ENCODE peak calls at places on chromosomes 5 and 9, in six cellular contexts. One of them, this sample, is unnamed.
A peak's percentile ranks its signal among the peaks of the same experiment; 100 is the strongest.

GRCh38 chr5:178193251-178193809 is 6.2 kb upstream of the GMCL2 start:
- DNase-seq in mesendoderm: no peak
- DNase-seq in H9: no peak
- DNase-seq in H1: no peak
- DNase-seq in mesenchymal stem cell: no peak
- DNase-seq in IMR-90: no peak
- DNase-seq in this sample: no peak

GRCh38 chr9:78871452-78872331 is 574.8 kb downstream of the PSAT1 start:
- DNase-seq in H1: no peak
- DNase-seq in H9: no peak
- DNase-seq in mesenchymal stem cell: peak; percentile 93
- DNase-seq in mesendoderm: peak; percentile 33
- DNase-seq in IMR-90: peak; percentile 95
- DNase-seq in this sample: no peak

GRCh38 chr9:121282309-121283071 is 14.5 kb downstream of the GSN start:
- DNase-seq in mesenchymal stem cell: peak; percentile 47
- DNase-seq in mesendoderm: no peak
- DNase-seq in IMR-90: peak; percentile 85
- DNase-seq in H9: no peak
- DNase-seq in H1: no peak
- DNase-seq in this sample: no peak

GRCh38 chr5:128782446-128782845 is 182.8 kb upstream of the SLC27A6 start:
- DNase-seq in IMR-90: peak; percentile 85
- DNase-seq in H1: no peak
- DNase-seq in mesendoderm: no peak
- DNase-seq in mesenchymal stem cell: peak; percentile 23
- DNase-seq in H9: no peak
- DNase-seq in this sample: no peak

GRCh38 chr5:178526796-178527457 is 63.3 kb downstream of the COL23A1 start:
- DNase-seq in H9: no peak
- DNase-seq in IMR-90: no peak
- DNase-seq in H1: no peak
- DNase-seq in mesenchymal stem cell: no peak
- DNase-seq in mesendoderm: no peak
- DNase-seq in this sample: no peak

GRCh38 chr9:131875828-131876485 is 136.1 kb upstream of the RAPGEF1 start:
- DNase-seq in mesenchymal stem cell: no peak
- DNase-seq in H1: no peak
- DNase-seq in mesendoderm: no peak
- DNase-seq in IMR-90: peak; percentile 57
- DNase-seq in H9: no peak
- DNase-seq in this sample: no peak

GRCh38 chr5:18807256-18808193 is 1173.3 kb downstream of the TAF11L14 start:
- DNase-seq in H9: no peak
- DNase-seq in mesendoderm: no peak
- DNase-seq in IMR-90: no peak
- DNase-seq in mesenchymal stem cell: no peak
- DNase-seq in H1: no peak
- DNase-seq in this sample: no peak

GRCh38 chr5:108818613-108819272 is 71.0 kb downstream of the FER start:
- DNase-seq in mesenchymal stem cell: peak; percentile 41
- DNase-seq in IMR-90: peak; percentile 82
- DNase-seq in H9: no peak
- DNase-seq in mesendoderm: no peak
- DNase-seq in H1: no peak
- DNase-seq in this sample: no peak

GRCh38 chr5:112142769-112143270 is 276.3 kb downstream of the EPB41L4A start:
- DNase-seq in IMR-90: peak; percentile 66
- DNase-seq in mesendoderm: no peak
- DNase-seq in H1: no peak
- DNase-seq in mesenchymal stem cell: no peak
- DNase-seq in H9: no peak
- DNase-seq in this sample: no peak

GRCh38 chr9:129612123-129612522 is 8.8 kb downstream of the C9orf50 start:
- DNase-seq in IMR-90: no peak
- DNase-seq in H1: no peak
- DNase-seq in mesendoderm: no peak
- DNase-seq in H9: no peak
- DNase-seq in mesenchymal stem cell: no peak
- DNase-seq in this sample: no peak

GRCh38 chr9:129612815-129613519 is 7.9 kb downstream of the C9orf50 start:
- DNase-seq in IMR-90: no peak
- DNase-seq in mesenchymal stem cell: no peak
- DNase-seq in mesendoderm: no peak
- DNase-seq in H1: no peak
- DNase-seq in H9: no peak
- DNase-seq in this sample: no peak

GRCh38 chr9:129610193-129610472 is 10.8 kb downstream of the C9orf50 start:
- DNase-seq in mesenchymal stem cell: no peak
- DNase-seq in H1: no peak
- DNase-seq in mesendoderm: no peak
- DNase-seq in IMR-90: no peak
- DNase-seq in H9: no peak
- DNase-seq in this sample: no peak

GRCh38 chr9:129610473-129611301 is 10.2 kb downstream of the C9orf50 start:
- DNase-seq in H9: peak; percentile 93
- DNase-seq in mesenchymal stem cell: peak; percentile 74
- DNase-seq in mesendoderm: peak; percentile 90
- DNase-seq in H1: no peak
- DNase-seq in IMR-90: peak; percentile 58
- DNase-seq in this sample: peak; percentile 74

GRCh38 chr9:129611302-129611800 is 9.6 kb downstream of the C9orf50 start:
- DNase-seq in H1: no peak
- DNase-seq in mesendoderm: no peak
- DNase-seq in IMR-90: no peak
- DNase-seq in H9: no peak
- DNase-seq in mesenchymal stem cell: no peak
- DNase-seq in this sample: no peak
- H2AK5ac ChIP-seq in H1: no peak overlapping the region
- H2AK5ac ChIP-seq in mesendoderm: no peak overlapping the region
- H2AK5ac ChIP-seq in IMR-90: peak overlapping the region; percentile 92
- H2AK5ac ChIP-seq in H9: no peak overlapping the region
- H2AK5ac ChIP-seq in mesenchymal stem cell: peak overlapping the region; percentile 88
- H2AK5ac ChIP-seq in this sample: peak overlapping the region; percentile 86

DNA sequence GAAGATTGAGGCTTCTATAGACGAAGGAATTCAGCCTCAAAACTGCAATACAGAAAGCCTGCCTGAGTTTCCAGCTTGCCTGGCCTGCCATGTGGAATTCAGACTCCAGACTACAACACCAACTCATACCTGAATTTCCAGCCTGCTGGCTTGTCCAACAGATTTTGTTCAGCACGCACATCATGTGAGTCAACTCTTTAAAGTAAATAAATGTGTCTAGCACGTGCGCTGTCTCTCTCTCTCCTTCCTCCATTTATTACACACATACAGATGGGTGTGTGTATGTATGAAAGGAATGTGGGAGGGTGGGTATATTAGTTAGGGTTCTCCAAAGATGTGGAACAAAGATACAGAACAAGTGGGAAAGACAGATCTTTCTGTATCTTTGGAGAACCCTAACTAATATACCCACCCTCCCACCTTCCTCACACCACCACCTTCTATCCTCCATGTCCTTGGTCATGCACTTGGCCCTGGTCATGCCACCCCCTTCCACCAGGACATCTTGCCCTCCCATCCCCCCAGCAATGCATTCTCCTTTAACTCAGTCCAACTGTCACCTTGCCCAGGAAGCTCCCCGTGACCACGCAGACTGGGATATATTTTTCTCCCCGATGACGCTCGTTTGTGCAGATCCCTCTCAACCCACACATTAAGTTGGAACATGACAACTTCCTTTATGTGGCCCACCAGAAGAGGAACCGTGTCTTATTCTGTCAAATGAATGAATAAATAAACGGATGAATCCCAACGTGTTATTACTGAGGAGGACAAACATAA is 82.5 kb upstream of the TAS2R1 start:
- DNase-seq in IMR-90: peak; percentile 98
- DNase-seq in mesenchymal stem cell: peak; percentile 88
- DNase-seq in H1: no peak
- DNase-seq in mesendoderm: no peak
- DNase-seq in H9: no peak
- DNase-seq in this sample: no peak
- H2AK5ac ChIP-seq in IMR-90: peak overlapping the region; percentile 99
- H2AK5ac ChIP-seq in mesenchymal stem cell: no peak overlapping the region
- H2AK5ac ChIP-seq in H1: no peak overlapping the region
- H2AK5ac ChIP-seq in mesendoderm: no peak overlapping the region
- H2AK5ac ChIP-seq in H9: no peak overlapping the region
- H2AK5ac ChIP-seq in this sample: no peak overlapping the region

GRCh38 chr5:179805529-179806249 is 977 bp downstream of the MGAT4B start:
- DNase-seq in mesendoderm: no peak
- DNase-seq in H1: no peak
- DNase-seq in IMR-90: no peak
- DNase-seq in mesenchymal stem cell: peak; percentile 42
- DNase-seq in H9: peak; percentile 34
- DNase-seq in this sample: no peak
- H2AK5ac ChIP-seq in mesendoderm: no peak overlapping the region
- H2AK5ac ChIP-seq in H1: no peak overlapping the region
- H2AK5ac ChIP-seq in IMR-90: peak overlapping the region; percentile 79
- H2AK5ac ChIP-seq in mesenchymal stem cell: no peak overlapping the region
- H2AK5ac ChIP-seq in H9: no peak overlapping the region
- H2AK5ac ChIP-seq in this sample: peak overlapping the region; percentile 100

GRCh38 chr9:124442826-124443225 is 7.4 kb upstream of the ADGRD2 start:
- DNase-seq in H1: no peak
- DNase-seq in H9: no peak
- DNase-seq in IMR-90: no peak
- DNase-seq in mesenchymal stem cell: no peak
- DNase-seq in mesendoderm: no peak
- DNase-seq in this sample: no peak

GRCh38 chr9:124442360-124442759 is 7.9 kb upstream of the ADGRD2 start:
- DNase-seq in mesenchymal stem cell: no peak
- DNase-seq in IMR-90: no peak
- DNase-seq in H1: no peak
- DNase-seq in mesendoderm: no peak
- DNase-seq in H9: no peak
- DNase-seq in this sample: no peak

GRCh38 chr9:124439661-124440243 is 10.5 kb upstream of the ADGRD2 start:
- DNase-seq in IMR-90: no peak
- DNase-seq in mesendoderm: no peak
- DNase-seq in mesenchymal stem cell: no peak
- DNase-seq in H1: no peak
- DNase-seq in H9: no peak
- DNase-seq in this sample: no peak

GRCh38 chr9:124440786-124441185 is 9.5 kb upstream of the ADGRD2 start:
- DNase-seq in mesenchymal stem cell: no peak
- DNase-seq in mesendoderm: no peak
- DNase-seq in IMR-90: no peak
- DNase-seq in H1: no peak
- DNase-seq in H9: no peak
- DNase-seq in this sample: no peak

DNA sequence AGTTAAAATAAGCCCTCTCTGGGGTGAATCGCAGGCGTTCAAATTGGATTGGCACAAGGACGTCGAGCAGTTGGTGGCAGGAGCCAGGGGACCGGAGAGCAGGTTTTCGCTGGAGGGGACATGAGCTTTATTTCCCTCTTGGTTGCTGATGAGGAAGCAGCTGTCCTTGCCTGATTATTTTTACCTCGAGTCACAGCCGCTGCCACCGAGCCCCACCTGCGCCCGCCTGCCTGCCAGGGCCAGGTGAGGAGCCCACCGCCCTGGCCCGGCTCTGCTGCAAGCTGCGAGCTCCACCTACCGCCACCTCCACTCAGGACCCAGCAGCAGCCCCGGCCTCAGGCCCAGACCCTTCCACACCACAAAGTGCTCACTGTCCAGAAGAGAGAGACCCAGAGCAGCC is 9.0 kb upstream of the ADGRD2 start:
- DNase-seq in mesendoderm: no peak
- DNase-seq in H9: no peak
- DNase-seq in IMR-90: no peak
- DNase-seq in mesenchymal stem cell: no peak
- DNase-seq in H1: no peak
- DNase-seq in this sample: no peak
- H2AK5ac ChIP-seq in mesendoderm: no peak overlapping the region
- H2AK5ac ChIP-seq in H9: no peak overlapping the region
- H2AK5ac ChIP-seq in IMR-90: no peak overlapping the region
- H2AK5ac ChIP-seq in mesenchymal stem cell: no peak overlapping the region
- H2AK5ac ChIP-seq in H1: no peak overlapping the region
- H2AK5ac ChIP-seq in this sample: peak overlapping the region; percentile 11